ENCODE peak calls at places on chromosome 18, in seven cellular contexts. One of them, this sample, is unnamed.

GRCh38 chr18:54607213-54607934 is 16.3 kb downstream of the DYNAP start:
- DNase-seq in pancreas: peak
- DNase-seq in neural progenitor cell: no peak
- DNase-seq in HCT116: no peak
- DNase-seq in H1: peak
- DNase-seq in AG04450: no peak
- DNase-seq in body of pancreas: peak
- DNase-seq in this sample: no peak

GRCh38 chr18:37985126-37985525 is 419.5 kb upstream of the CELF4 start:
- DNase-seq in HCT116: no peak
- DNase-seq in pancreas: no peak
- DNase-seq in AG04450: no peak
- DNase-seq in H1: no peak
- DNase-seq in body of pancreas: no peak
- DNase-seq in neural progenitor cell: peak
- DNase-seq in this sample: no peak

GRCh38 chr18:62744076-62744705 is 28.9 kb downstream of the PHLPP1 start:
- DNase-seq in neural progenitor cell: no peak
- DNase-seq in HCT116: no peak
- DNase-seq in H1: no peak
- DNase-seq in AG04450: no peak
- DNase-seq in body of pancreas: no peak
- DNase-seq in pancreas: no peak
- DNase-seq in this sample: no peak

GRCh38 chr18:76379226-76380126 is 115.6 kb downstream of the ZNF516 start:
- DNase-seq in body of pancreas: no peak
- DNase-seq in pancreas: no peak
- DNase-seq in H1: no peak
- DNase-seq in neural progenitor cell: no peak
- DNase-seq in AG04450: no peak
- DNase-seq in HCT116: no peak
- DNase-seq in this sample: no peak

GRCh38 chr18:23573948-23574431 is 12.3 kb downstream of the NPC1 start:
- DNase-seq in body of pancreas: peak
- DNase-seq in AG04450: no peak
- DNase-seq in pancreas: no peak
- DNase-seq in HCT116: no peak
- DNase-seq in neural progenitor cell: no peak
- DNase-seq in H1: no peak
- DNase-seq in this sample: no peak

GRCh38 chr18:21363411-21363810 is 121.4 kb downstream of the GREB1L start:
- DNase-seq in pancreas: no peak
- DNase-seq in body of pancreas: no peak
- DNase-seq in H1: no peak
- DNase-seq in neural progenitor cell: peak
- DNase-seq in HCT116: no peak
- DNase-seq in AG04450: no peak
- DNase-seq in this sample: no peak

GRCh38 chr18:76592981-76593381 is 97.9 kb upstream of the ZNF516 start:
- DNase-seq in HCT116: no peak
- DNase-seq in pancreas: no peak
- DNase-seq in body of pancreas: no peak
- DNase-seq in AG04450: no peak
- DNase-seq in H1: peak
- DNase-seq in neural progenitor cell: peak
- DNase-seq in this sample: no peak

GRCh38 chr18:34023471-34023870 is 201.2 kb downstream of the NOL4 start:
- DNase-seq in HCT116: no peak
- DNase-seq in H1: no peak
- DNase-seq in neural progenitor cell: peak
- DNase-seq in body of pancreas: no peak
- DNase-seq in AG04450: no peak
- DNase-seq in pancreas: no peak
- DNase-seq in this sample: no peak

GRCh38 chr18:8943900-8944870 is 158.3 kb upstream of the NDUFV2 start:
- DNase-seq in body of pancreas: no peak
- DNase-seq in pancreas: no peak
- DNase-seq in AG04450: peak
- DNase-seq in H1: no peak
- DNase-seq in neural progenitor cell: no peak
- DNase-seq in HCT116: no peak
- DNase-seq in this sample: no peak

GRCh38 chr18:61006687-61007224 is 326.5 kb upstream of the CDH20 start:
- DNase-seq in body of pancreas: no peak
- DNase-seq in H1: no peak
- DNase-seq in pancreas: no peak
- DNase-seq in neural progenitor cell: no peak
- DNase-seq in AG04450: no peak
- DNase-seq in HCT116: no peak
- DNase-seq in this sample: no peak

GRCh38 chr18:63262369-63263335 is 56.9 kb downstream of the BCL2 start:
- DNase-seq in body of pancreas: no peak
- DNase-seq in HCT116: no peak
- DNase-seq in H1: no peak
- DNase-seq in pancreas: no peak
- DNase-seq in AG04450: no peak
- DNase-seq in neural progenitor cell: no peak
- DNase-seq in this sample: no peak

GRCh38 chr18:68725341-68725740 is 10.4 kb upstream of the TMX3 start:
- DNase-seq in neural progenitor cell: no peak
- DNase-seq in AG04450: no peak
- DNase-seq in H1: no peak
- DNase-seq in body of pancreas: no peak
- DNase-seq in pancreas: no peak
- DNase-seq in HCT116: no peak
- DNase-seq in this sample: no peak

GRCh38 chr18:36627616-36628015 is 201.2 kb downstream of the TPGS2 start:
- DNase-seq in neural progenitor cell: no peak
- DNase-seq in pancreas: no peak
- DNase-seq in HCT116: no peak
- DNase-seq in H1: no peak
- DNase-seq in body of pancreas: no peak
- DNase-seq in AG04450: no peak
- DNase-seq in this sample: no peak

GRCh38 chr18:37628466-37629220 is 63.0 kb upstream of the CELF4 start:
- DNase-seq in body of pancreas: no peak
- DNase-seq in AG04450: no peak
- DNase-seq in neural progenitor cell: no peak
- DNase-seq in HCT116: no peak
- DNase-seq in H1: no peak
- DNase-seq in pancreas: no peak
- DNase-seq in this sample: no peak

GRCh38 chr18:48186084-48186798 is 222.9 kb downstream of the ZBTB7C start:
- DNase-seq in body of pancreas: no peak
- DNase-seq in HCT116: no peak
- DNase-seq in neural progenitor cell: peak
- DNase-seq in pancreas: no peak
- DNase-seq in AG04450: no peak
- DNase-seq in H1: no peak
- DNase-seq in this sample: no peak

GRCh38 chr18:74283255-74283554 is 8.6 kb downstream of the CYB5A start:
- DNase-seq in pancreas: no peak
- DNase-seq in body of pancreas: no peak
- DNase-seq in neural progenitor cell: no peak
- DNase-seq in H1: no peak
- DNase-seq in HCT116: no peak
- DNase-seq in AG04450: no peak
- DNase-seq in this sample: no peak

GRCh38 chr18:79480171-79480981 is 84.6 kb downstream of the NFATC1 start:
- DNase-seq in HCT116: no peak
- DNase-seq in body of pancreas: no peak
- DNase-seq in neural progenitor cell: no peak
- DNase-seq in pancreas: peak
- DNase-seq in AG04450: no peak
- DNase-seq in H1: no peak
- DNase-seq in this sample: no peak

GRCh38 chr18:21391074-21391673 is 149.1 kb downstream of the GREB1L start:
- DNase-seq in neural progenitor cell: no peak
- DNase-seq in pancreas: no peak
- DNase-seq in body of pancreas: no peak
- DNase-seq in AG04450: no peak
- DNase-seq in HCT116: peak
- DNase-seq in H1: no peak
- DNase-seq in this sample: no peak

GRCh38 chr18:48675330-48675761 is 136.5 kb downstream of the CTIF start:
- DNase-seq in body of pancreas: peak
- DNase-seq in pancreas: peak
- DNase-seq in HCT116: peak
- DNase-seq in neural progenitor cell: peak
- DNase-seq in AG04450: peak
- DNase-seq in H1: peak
- DNase-seq in this sample: peak

GRCh38 chr18:77035380-77035779 is 97.2 kb downstream of the MBP start:
- DNase-seq in body of pancreas: no peak
- DNase-seq in AG04450: no peak
- DNase-seq in neural progenitor cell: no peak
- DNase-seq in H1: no peak
- DNase-seq in pancreas: no peak
- DNase-seq in HCT116: no peak
- DNase-seq in this sample: no peak

DNA sequence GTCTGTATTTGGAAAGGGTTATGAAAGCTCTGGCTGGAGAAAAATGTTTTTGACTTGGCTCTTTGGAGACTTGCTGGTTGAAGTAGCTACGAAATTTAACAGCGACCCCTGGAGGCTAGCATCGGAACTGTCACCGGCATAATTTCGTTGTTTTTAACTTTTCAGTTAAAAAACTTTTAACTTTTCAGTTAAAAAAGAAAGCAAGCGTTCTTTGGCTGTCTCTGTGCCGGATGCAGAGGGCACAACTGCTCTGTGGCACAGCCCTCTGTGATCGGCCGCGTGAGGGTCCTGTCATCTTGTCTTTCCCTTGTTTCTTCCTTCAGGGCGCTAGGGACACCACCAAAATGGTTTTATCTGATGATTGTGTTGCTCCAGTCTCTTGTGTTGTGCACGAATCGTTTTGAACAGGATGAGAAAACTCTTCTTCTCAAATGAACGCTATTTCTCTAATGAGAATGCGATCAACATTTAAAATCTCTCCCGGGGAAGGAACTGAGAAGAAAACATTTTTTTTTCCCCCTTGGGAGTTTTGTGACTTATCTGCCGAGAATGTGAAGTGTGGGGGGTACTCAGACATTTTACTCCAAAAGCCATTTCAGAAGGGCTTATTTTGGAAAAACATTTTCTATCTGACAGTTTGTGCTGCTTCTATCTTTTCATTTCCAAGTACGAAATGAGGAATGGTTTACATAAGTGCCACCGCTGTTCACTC is 57.1 kb downstream of the ADCYAP1 start:
- DNase-seq in HCT116: peak
- DNase-seq in neural progenitor cell: peak
- DNase-seq in pancreas: no peak
- DNase-seq in H1: peak
- DNase-seq in body of pancreas: peak
- DNase-seq in AG04450: peak
- DNase-seq in this sample: no peak
- H3K4me3 ChIP-seq in HCT116: peak
- H3K4me3 ChIP-seq in neural progenitor cell: peak
- H3K4me3 ChIP-seq in pancreas: no peak
- H3K4me3 ChIP-seq in H1: no peak
- H3K4me3 ChIP-seq in body of pancreas: no peak
- H3K4me3 ChIP-seq in AG04450: peak
- H3K4me3 ChIP-seq in this sample: peak

GRCh38 chr18:43271593-43272432 is 5.5 kb downstream of the SYT4 start:
- DNase-seq in HCT116: peak
- DNase-seq in AG04450: peak
- DNase-seq in body of pancreas: peak
- DNase-seq in pancreas: no peak
- DNase-seq in neural progenitor cell: peak
- DNase-seq in H1: no peak
- DNase-seq in this sample: no peak
- TF ChIP-seq CTCF in HCT116: peak
- TF ChIP-seq CTCF in AG04450: peak
- TF ChIP-seq CTCF in body of pancreas: peak
- TF ChIP-seq CTCF in pancreas: peak
- TF ChIP-seq CTCF in neural progenitor cell: peak
- TF ChIP-seq CTCF in H1: peak
- TF ChIP-seq CTCF in this sample: peak

GRCh38 chr18:35024196-35024595 is 17.0 kb upstream of the MAPRE2 start:
- DNase-seq in pancreas: no peak
- DNase-seq in body of pancreas: no peak
- DNase-seq in neural progenitor cell: no peak
- DNase-seq in AG04450: no peak
- DNase-seq in H1: no peak
- DNase-seq in HCT116: no peak
- DNase-seq in this sample: no peak

GRCh38 chr18:35024965-35025364 is 16.2 kb upstream of the MAPRE2 start:
- DNase-seq in neural progenitor cell: no peak
- DNase-seq in pancreas: peak
- DNase-seq in AG04450: peak
- DNase-seq in body of pancreas: peak
- DNase-seq in HCT116: no peak
- DNase-seq in H1: no peak
- DNase-seq in this sample: no peak

GRCh38 chr18:35028556-35028955 is 12.7 kb upstream of the MAPRE2 start:
- DNase-seq in HCT116: no peak
- DNase-seq in pancreas: no peak
- DNase-seq in neural progenitor cell: no peak
- DNase-seq in H1: no peak
- DNase-seq in AG04450: no peak
- DNase-seq in body of pancreas: no peak
- DNase-seq in this sample: no peak

GRCh38 chr18:35027206-35027605 is 14.0 kb upstream of the MAPRE2 start:
- DNase-seq in AG04450: no peak
- DNase-seq in H1: no peak
- DNase-seq in body of pancreas: no peak
- DNase-seq in neural progenitor cell: no peak
- DNase-seq in pancreas: no peak
- DNase-seq in HCT116: no peak
- DNase-seq in this sample: no peak

GRCh38 chr18:35026407-35027061 is 14.7 kb upstream of the MAPRE2 start:
- DNase-seq in H1: no peak
- DNase-seq in neural progenitor cell: peak
- DNase-seq in pancreas: no peak
- DNase-seq in AG04450: no peak
- DNase-seq in body of pancreas: no peak
- DNase-seq in HCT116: no peak
- DNase-seq in this sample: no peak
- H3K27ac ChIP-seq in H1: no peak
- H3K27ac ChIP-seq in neural progenitor cell: no peak
- H3K27ac ChIP-seq in pancreas: no peak
- H3K27ac ChIP-seq in AG04450: no peak
- H3K27ac ChIP-seq in body of pancreas: no peak
- H3K27ac ChIP-seq in HCT116: no peak
- H3K27ac ChIP-seq in this sample: no peak

DNA sequence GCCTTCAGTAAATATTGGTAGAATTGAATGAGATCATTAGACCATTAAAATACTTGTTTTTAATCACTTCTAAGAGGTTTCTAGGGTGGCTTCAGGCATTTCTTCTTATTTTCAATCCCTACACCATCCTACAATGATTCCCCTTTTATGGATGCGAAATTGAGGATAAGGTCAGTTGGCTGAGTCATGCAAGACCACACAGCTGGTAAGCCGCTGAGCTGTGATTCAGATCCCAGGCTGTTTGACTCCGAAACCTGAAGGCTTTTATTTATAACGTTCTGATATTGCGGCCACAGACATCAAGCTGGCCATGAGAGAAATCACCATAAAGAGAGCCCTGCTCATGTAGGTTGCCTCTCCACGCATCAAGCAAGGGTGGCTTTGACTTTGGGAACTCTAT is 133.4 kb downstream of the VAPA start:
- DNase-seq in body of pancreas: no peak
- DNase-seq in pancreas: no peak
- DNase-seq in HCT116: no peak
- DNase-seq in neural progenitor cell: no peak
- DNase-seq in H1: no peak
- DNase-seq in AG04450: peak
- DNase-seq in this sample: no peak
- H3K4me3 ChIP-seq in body of pancreas: no peak
- H3K4me3 ChIP-seq in pancreas: no peak
- H3K4me3 ChIP-seq in HCT116: no peak
- H3K4me3 ChIP-seq in neural progenitor cell: no peak
- H3K4me3 ChIP-seq in H1: no peak
- H3K4me3 ChIP-seq in AG04450: no peak
- H3K4me3 ChIP-seq in this sample: no peak